ENCODE peak calls at places on chromosomes 4 and X, in seven cellular contexts. Z is keratinocyte, T is DND-41, A is neural progenitor cell, D is H9, F is K562, G is fibroblast of lung. S is an unnamed sample.

GRCh38 chr4:156676116-156676851 is 295.3 kb downstream of the PDGFC start:
- DNase-seq in Z (no peak), T (no peak), F (no peak), G (peak), A (no peak), D (no peak), S (no peak)

GRCh38 chr4:3220586-3221494 is 28.1 kb upstream of the MSANTD1 start:
- DNase-seq in Z (no peak), D (no peak), G (no peak), A (no peak), T (no peak), F (no peak), S (no peak)

GRCh38 chr4:87309625-87310024 is 13.1 kb downstream of the HSD17B13 start:
- DNase-seq in G (no peak), D (no peak), F (no peak), Z (no peak), T (no peak), A (no peak), S (no peak)

GRCh38 chr4:108224628-108225053 is 55.9 kb upstream of the LEF1 start:
- DNase-seq in D (no peak), T (no peak), G (peak), F (peak), A (no peak), Z (no peak), S (peak)

GRCh38 chrX:155235891-155236290 is 19.6 kb downstream of the VBP1 start:
- DNase-seq in Z (no peak), G (no peak), D (no peak), A (no peak), F (no peak), T (no peak), S (no peak)

GRCh38 chrX:11629593-11630211 is 36.0 kb downstream of the ARHGAP6 start:
- DNase-seq in G (peak), T (no peak), Z (no peak), A (no peak), F (no peak), D (no peak), S (no peak)

GRCh38 chrX:111869639-111870034 is 6.3 kb upstream of the TRPC5OS start:
- DNase-seq in G (peak), F (peak), T (peak), Z (no peak), A (peak), D (peak), S (peak)

GRCh38 chrX:44784241-44784640 is 59.6 kb upstream of the DUSP21 start:
- DNase-seq in F (no peak), G (peak), A (no peak), D (no peak), Z (no peak), T (no peak), S (no peak)

GRCh38 chr4:7557447-7557846 is 122.7 kb upstream of the PSAPL1 start:
- DNase-seq in G (peak), T (no peak), D (no peak), Z (peak), A (no peak), F (no peak), S (peak)

GRCh38 chr4:79869597-79870336 is 203.3 kb downstream of the ANTXR2 start:
- DNase-seq in Z (no peak), A (no peak), G (no peak), T (no peak), D (no peak), F (no peak), S (no peak)

GRCh38 chrX:139881130-139881529 is 51.7 kb downstream of the ATP11C start:
- DNase-seq in A (no peak), Z (no peak), D (no peak), F (no peak), G (peak), T (no peak), S (no peak)

GRCh38 chr4:71231753-71232420 is 106.9 kb upstream of the SLC4A4 start:
- DNase-seq in D (no peak), G (peak), F (no peak), Z (no peak), A (peak), T (no peak), S (no peak)

GRCh38 chr4:5890063-5890727 is 2.7 kb downstream of the CRMP1 start:
- DNase-seq in Z (no peak), D (peak), T (no peak), A (peak), G (peak), F (no peak), S (peak)

GRCh38 chr4:26821677-26822503 is 38.8 kb upstream of the STIM2 start:
- DNase-seq in Z (no peak), A (no peak), F (no peak), G (no peak), D (no peak), T (no peak), S (peak)

GRCh38 chr4:4339504-4340085 is 47.3 kb upstream of the NSG1 start:
- DNase-seq in D (no peak), F (peak), Z (no peak), T (no peak), A (peak), G (no peak), S (peak)

GRCh38 chr4:120329386-120329785 is 262.7 kb upstream of the MAD2L1 start:
- DNase-seq in Z (no peak), F (no peak), D (no peak), T (no peak), A (no peak), G (no peak), S (no peak)

GRCh38 chrX:19560611-19561010 is 45.3 kb upstream of the MAP3K15 start:
- DNase-seq in T (no peak), A (no peak), G (peak), Z (no peak), D (no peak), F (no peak), S (no peak)

GRCh38 chr4:139791681-139792080 is 126.1 kb downstream of the MGST2 start:
- DNase-seq in G (no peak), Z (no peak), F (no peak), A (no peak), T (no peak), D (no peak), S (no peak)

GRCh38 chr4:178244785-178245184 is 802.5 kb upstream of the AGA start:
- DNase-seq in T (no peak), G (no peak), F (no peak), D (no peak), Z (no peak), A (no peak), S (no peak)

GRCh38 chr4:136796953-136797352 is 735.3 kb downstream of the PCDH18 start:
- DNase-seq in T (no peak), G (no peak), F (no peak), Z (no peak), D (no peak), A (no peak), S (no peak)

GRCh38 chr4:2284934-2285664 is 23.2 kb upstream of the MXD4 start:
- DNase-seq in A (no peak), G (peak), Z (no peak), F (no peak), D (no peak), T (peak), S (no peak)

GRCh38 chr4:149161247-149161646 is 654.4 kb downstream of the IQCM start:
- DNase-seq in Z (no peak), A (no peak), F (no peak), G (peak), D (no peak), T (no peak), S (no peak)

GRCh38 chr4:55592014-55592413 is at the start of gene PDCL2:
- DNase-seq in G (no peak), D (peak), Z (no peak), F (no peak), A (peak), T (no peak), S (peak)

GRCh38 chr4:25843340-25844097 is 19.3 kb downstream of the SEL1L3 start:
- DNase-seq in D (no peak), Z (no peak), F (no peak), A (no peak), T (no peak), G (no peak), S (no peak)

GRCh38 chrX:131853440-131853839 is 169.7 kb upstream of the STK26 start:
- DNase-seq in A (no peak), G (no peak), D (no peak), Z (no peak), T (no peak), F (no peak), S (no peak)

GRCh38 chr4:170853422-170854021 is 763.8 kb upstream of the AADAT start:
- DNase-seq in G (peak), A (peak), D (peak), T (peak), Z (no peak), F (peak), S (peak)

GRCh38 chr4:150591284-150591874 is 9.4 kb downstream of the MAB21L2 start:
- DNase-seq in T (no peak), D (peak), G (no peak), F (no peak), Z (no peak), A (peak), S (peak)

GRCh38 chrX:63250253-63250868 is 100.8 kb downstream of the SPIN4 start:
- DNase-seq in D (peak), G (peak), T (peak), F (peak), Z (peak), A (peak), S (peak)

GRCh38 chr4:23746672-23747071 is 143.2 kb downstream of the PPARGC1A start:
- DNase-seq in Z (no peak), A (no peak), T (no peak), G (no peak), D (no peak), F (no peak), S (no peak)

GRCh38 chr4:151025759-151026158 is 10.7 kb upstream of the LRBA start:
- DNase-seq in T (no peak), D (no peak), G (no peak), A (no peak), Z (no peak), F (no peak), S (no peak)

GRCh38 chr4:77156912-77157858 is at the start of gene CCNG2:
- DNase-seq in Z (no peak), D (peak), T (peak), G (peak), F (peak), A (peak), S (peak)
- H2AFZ ChIP-seq in Z (peak), D (peak), T (peak), G (peak), F (peak), A (peak), S (peak)

GRCh38 chrX:2485789-2486345 is 14.9 kb downstream of the DHRSX start:
- DNase-seq in A (no peak), G (no peak), Z (no peak), T (no peak), F (no peak), D (no peak), S (no peak)

GRCh38 chrX:2484232-2484631 is 16.5 kb downstream of the DHRSX start:
- DNase-seq in T (no peak), A (no peak), F (no peak), Z (no peak), G (no peak), D (no peak), S (no peak)

GRCh38 chrX:2484721-2485459 is 15.9 kb downstream of the DHRSX start:
- DNase-seq in F (no peak), D (no peak), A (peak), T (no peak), G (peak), Z (peak), S (no peak)

GRCh38 chrX:2485460-2485753 is 15.4 kb downstream of the DHRSX start:
- DNase-seq in G (no peak), A (no peak), Z (no peak), T (no peak), F (no peak), D (no peak), S (no peak)

DNA sequence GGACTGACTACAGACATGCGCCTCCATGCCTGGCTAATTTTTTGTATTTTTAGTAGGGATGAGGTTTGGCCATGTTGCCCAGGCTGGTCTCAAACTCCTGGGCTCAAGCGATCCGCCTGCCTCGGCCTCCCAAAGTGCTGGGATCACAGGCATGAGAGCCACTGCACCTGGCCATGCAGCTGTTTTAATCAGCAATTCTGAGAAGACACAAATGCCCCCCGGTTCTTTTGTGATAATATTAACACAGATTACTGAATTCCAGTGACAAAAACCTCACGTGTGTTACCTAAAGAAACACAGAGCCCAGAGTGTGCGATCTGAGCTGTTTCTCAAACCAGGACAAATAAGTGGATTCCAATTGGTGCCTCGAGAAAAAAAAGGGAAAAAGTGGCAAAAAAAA is 17.4 kb downstream of the DHRSX start:
- DNase-seq in D (no peak), T (no peak), Z (no peak), F (no peak), A (no peak), G (no peak), S (no peak)
- H3K27ac ChIP-seq in D (no peak), T (no peak), Z (no peak), F (no peak), A (no peak), G (no peak), S (no peak)

GRCh38 chr4:60500860-60501259 is 699.3 kb upstream of the ADGRL3 start:
- DNase-seq in D (no peak), G (no peak), A (no peak), T (no peak), Z (no peak), F (no peak), S (no peak)
- H2AFZ ChIP-seq in D (no peak), G (no peak), A (peak), T (no peak), Z (no peak), F (no peak), S (no peak)

DNA sequence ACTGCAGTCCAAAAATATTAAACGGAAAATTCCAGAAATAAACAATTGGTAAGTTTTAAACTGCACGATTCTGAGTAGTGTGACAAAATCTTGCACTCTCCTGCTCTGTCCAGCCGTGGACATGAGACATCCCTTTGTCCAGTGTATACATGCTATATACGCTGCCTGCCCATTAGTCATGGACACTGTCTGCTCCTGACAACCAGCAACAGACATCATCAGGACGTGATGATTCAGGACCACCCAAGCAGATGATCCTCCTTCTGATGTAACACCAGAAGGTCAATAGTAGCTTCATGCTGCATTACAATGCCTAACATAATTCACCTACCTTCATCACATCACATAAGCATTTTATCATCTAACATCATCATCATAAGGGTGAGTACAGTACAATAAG is 36.3 kb downstream of the ATRX start:
- DNase-seq in D (no peak), F (no peak), A (no peak), T (no peak), Z (no peak), G (peak), S (no peak)
- H3K27ac ChIP-seq in D (no peak), F (no peak), A (no peak), T (no peak), Z (no peak), G (no peak), S (no peak)

DNA sequence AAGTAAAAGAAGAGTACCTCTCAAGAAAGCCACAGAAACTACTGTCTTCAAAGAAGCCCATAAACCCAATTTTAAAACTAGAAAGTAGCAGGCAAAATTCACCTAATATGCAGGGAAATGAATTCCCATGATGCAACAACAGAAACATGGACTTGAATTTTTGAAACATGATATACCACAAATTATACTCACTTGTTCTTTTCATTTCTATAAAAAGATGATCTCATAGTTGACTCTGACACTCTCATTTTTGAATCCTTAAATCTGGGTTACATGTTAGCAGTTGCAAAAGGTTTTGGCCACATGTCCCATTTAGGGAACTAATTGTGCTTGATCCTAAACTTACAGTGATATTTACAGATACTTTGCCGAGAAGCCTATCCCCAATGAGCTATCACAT is 1130.8 kb downstream of the FAT4 start:
- DNase-seq in T (no peak), F (no peak), Z (no peak), G (no peak), A (no peak), D (no peak), S (no peak)
- H2AFZ ChIP-seq in T (no peak), F (no peak), Z (no peak), G (no peak), A (peak), D (peak), S (no peak)

GRCh38 chr4:112280657-112281056 is 5.0 kb downstream of the TIFA start:
- DNase-seq in F (no peak), D (no peak), T (no peak), A (no peak), Z (no peak), G (no peak), S (no peak)

GRCh38 chr4:112284662-112285411 is 867 bp downstream of the TIFA start:
- DNase-seq in T (peak), Z (no peak), G (peak), A (no peak), D (no peak), F (peak), S (no peak)

GRCh38 chr4:112287258-112287873 is 1.7 kb upstream of the TIFA start:
- DNase-seq in T (peak), F (no peak), G (no peak), D (no peak), Z (no peak), A (no peak), S (no peak)

GRCh38 chr4:112282860-112283667 is 2.6 kb downstream of the TIFA start:
- DNase-seq in T (no peak), Z (no peak), G (no peak), F (no peak), A (no peak), D (no peak), S (no peak)

DNA sequence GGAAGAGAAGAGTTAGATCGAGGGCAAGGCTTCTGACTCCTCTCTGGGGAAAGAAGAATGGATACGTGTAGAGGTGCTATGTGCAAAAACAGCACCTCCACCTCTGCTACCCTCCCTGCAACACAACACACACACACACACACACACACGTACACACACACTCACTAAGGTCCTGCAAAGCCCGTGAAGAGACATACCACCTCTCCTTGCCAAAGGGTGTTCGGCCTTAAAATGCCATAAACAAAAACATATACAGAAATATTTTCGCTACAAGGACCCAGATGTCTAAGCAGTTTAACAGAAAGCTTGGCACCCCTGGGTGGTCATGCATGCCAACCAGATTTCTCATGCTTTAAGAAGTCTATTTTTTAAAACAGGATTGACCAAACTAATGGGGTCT is 1.5 kb downstream of the TIFA start:
- DNase-seq in F (peak), G (peak), D (no peak), A (no peak), T (no peak), Z (no peak), S (no peak)
- H3K27ac ChIP-seq in F (no peak), G (no peak), D (no peak), A (no peak), T (peak), Z (peak), S (peak)